ENCODE peak calls at places on chromosomes 11 and 22, in eight cellular contexts. N is HCT116, P is body of pancreas, O is uterus, W is ovary, E is K562, S is breast epithelium, J is A549. T is an unnamed sample.

GRCh38 chr11:65867284-65868071 is 5.1 kb downstream of the EFEMP2 start:
- DNase-seq in N (no peak), E (peak), S (no peak), J (no peak), P (no peak), O (no peak), W (peak), T (no peak)

GRCh38 chr11:130020323-130020722 is 17.7 kb upstream of the PRDM10 start:
- DNase-seq in J (no peak), O (no peak), P (no peak), W (no peak), S (no peak), N (no peak), E (no peak), T (no peak)

GRCh38 chr11:107741044-107741823 is 29.4 kb upstream of the SLN start:
- DNase-seq in P (no peak), E (peak), J (peak), N (peak), W (no peak), O (no peak), S (no peak), T (no peak)

GRCh38 chr22:40975346-40975745 is 24.2 kb downstream of the RBX1 start:
- DNase-seq in S (no peak), E (no peak), P (no peak), W (no peak), N (no peak), J (no peak), O (no peak), T (no peak)

GRCh38 chr11:5488798-5489399 is 414 bp downstream of the OR52D1 start:
- DNase-seq in N (no peak), P (no peak), E (no peak), W (no peak), O (no peak), S (no peak), J (no peak), T (no peak)

GRCh38 chr11:125886997-125887372 is 483 bp upstream of the HYLS1 start:
- DNase-seq in P (peak), E (no peak), N (no peak), O (peak), S (no peak), J (peak), W (peak), T (peak)

GRCh38 chr11:81497202-81497804 is 1236.4 kb downstream of the FAM181B start:
- DNase-seq in W (no peak), O (no peak), E (peak), J (peak), S (no peak), N (peak), P (peak), T (peak)

GRCh38 chr11:115501895-115502589 is 2.2 kb downstream of the CADM1 start:
- DNase-seq in S (no peak), O (no peak), E (no peak), N (no peak), J (no peak), P (no peak), W (no peak), T (peak)

GRCh38 chr11:6572215-6572614 is 31.2 kb downstream of the RRP8 start:
- DNase-seq in P (no peak), J (no peak), O (no peak), S (no peak), N (no peak), E (no peak), W (no peak), T (no peak)

GRCh38 chr11:69545976-69546617 is 64.6 kb downstream of the LINC01488 start:
- DNase-seq in E (peak), J (no peak), S (peak), P (no peak), W (no peak), N (no peak), O (no peak), T (no peak)

GRCh38 chr11:123525072-123525471 is 95.0 kb downstream of the GRAMD1B start:
- DNase-seq in W (no peak), J (no peak), E (no peak), P (no peak), N (no peak), S (no peak), O (no peak), T (no peak)

GRCh38 chr11:14127679-14128078 is 165.2 kb downstream of the SPON1 start:
- DNase-seq in P (no peak), J (no peak), E (no peak), N (no peak), W (no peak), O (no peak), S (no peak), T (no peak)
- TF ChIP-seq CTCF in P (no peak), J (no peak), E (no peak), N (no peak), W (no peak), O (no peak), S (no peak), T (no peak)

DNA sequence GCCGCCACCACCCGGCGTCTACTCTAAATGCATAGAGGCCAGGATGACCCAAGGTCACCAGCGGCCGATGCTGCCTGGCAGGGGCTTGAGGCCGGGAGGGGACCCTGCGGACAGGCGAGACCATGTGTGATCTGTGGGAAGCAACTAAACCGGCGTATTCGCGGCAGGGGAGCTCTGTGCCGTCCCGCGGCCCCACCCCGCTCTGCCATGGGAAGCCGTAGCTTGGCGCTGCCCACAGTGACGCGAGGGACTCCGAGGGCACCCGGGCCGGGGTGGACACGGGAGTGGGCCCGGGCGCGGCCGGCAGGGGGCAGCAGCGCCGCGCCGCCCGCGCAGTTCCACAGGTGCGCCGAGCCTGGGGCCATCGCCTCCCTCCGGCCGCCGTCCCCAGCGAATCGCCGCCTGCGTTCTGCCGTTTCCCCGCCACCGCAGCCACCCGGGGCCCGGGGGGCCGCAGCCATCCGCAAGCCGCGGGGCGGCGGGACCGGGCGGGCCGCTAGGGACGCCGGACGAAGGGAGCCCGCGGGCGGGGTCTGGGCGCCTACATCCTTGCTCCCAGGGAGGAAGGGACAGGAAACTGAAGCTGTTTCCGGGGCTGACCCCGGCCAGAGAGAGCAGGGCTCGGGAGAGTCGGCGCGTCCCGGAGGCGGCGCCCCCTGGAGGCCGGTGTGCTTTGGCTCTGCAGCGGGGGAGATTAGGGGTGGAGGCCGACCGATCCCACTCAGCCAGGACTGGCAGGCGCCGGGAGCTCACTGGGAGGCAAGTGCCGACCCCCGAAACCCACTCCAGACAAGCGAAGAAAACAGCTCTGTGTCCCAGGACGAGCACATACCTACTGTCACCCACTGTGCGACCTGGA is 12.5 kb upstream of the HDHD5 start:
- DNase-seq in W (peak), P (peak), E (peak), J (peak), S (peak), O (peak), N (peak), T (peak)
- H3K4me3 ChIP-seq in W (peak), P (peak), E (peak), J (peak), S (peak), O (peak), N (peak), T (peak)

DNA sequence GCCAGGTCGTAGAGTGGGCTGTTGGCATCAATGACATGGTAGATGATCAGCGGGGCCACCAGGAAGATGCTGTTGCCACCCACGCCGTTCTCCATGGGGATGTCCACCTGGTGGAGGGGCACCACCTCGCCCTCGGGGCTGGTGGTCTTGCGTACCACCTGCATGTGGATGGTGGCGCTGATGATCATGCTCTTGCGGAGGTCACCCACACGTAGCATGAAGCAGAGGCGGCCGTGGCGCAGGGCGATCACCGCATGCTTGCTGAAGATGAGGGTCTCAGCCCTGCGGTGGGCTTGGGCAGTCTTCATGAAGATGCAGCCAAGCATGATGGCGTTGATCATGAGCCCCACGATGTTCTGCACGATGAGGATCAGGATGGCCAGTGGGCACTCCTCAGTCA is 1.2 kb downstream of the KCNJ11 start:
- DNase-seq in N (no peak), S (no peak), O (no peak), J (no peak), P (no peak), W (no peak), E (no peak), T (no peak)
- TF ChIP-seq POLR2A in N (no peak), S (no peak), O (no peak), J (no peak), P (no peak), W (no peak), E (no peak), T (no peak)

DNA sequence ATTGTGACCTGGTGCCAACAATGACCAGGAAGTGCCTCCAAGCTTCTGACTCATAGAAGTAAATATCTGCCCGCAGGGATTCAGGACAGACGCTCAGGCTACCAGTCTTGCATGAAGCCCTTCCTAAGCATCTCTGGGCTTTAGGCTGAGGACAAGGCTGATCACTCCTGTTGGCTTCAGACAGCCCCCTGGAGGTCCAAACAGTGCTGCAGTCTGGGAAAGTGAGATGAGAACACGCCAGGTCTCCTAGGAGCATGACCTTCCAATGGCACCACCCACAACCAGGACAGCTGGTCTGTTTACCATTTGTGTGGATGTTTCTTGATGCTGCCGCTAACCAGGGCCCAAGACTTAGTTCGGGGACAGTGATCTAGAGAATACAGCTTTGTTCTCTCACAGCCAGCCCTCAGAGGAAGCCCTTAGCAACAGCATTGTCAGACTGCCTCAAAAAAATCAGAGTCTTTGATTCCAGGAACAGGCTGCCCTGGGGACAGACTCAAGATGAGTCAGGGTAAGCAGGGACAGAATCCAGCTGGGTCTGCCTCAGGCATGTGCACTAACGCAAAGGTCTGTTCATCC is 111.2 kb downstream of the ZNF280B start:
- DNase-seq in W (peak), S (peak), P (peak), J (peak), O (no peak), N (peak), E (peak), T (peak)
- TF ChIP-seq CTCF in W (no peak), S (no peak), P (no peak), J (peak), O (no peak), N (no peak), E (peak), T (no peak)

GRCh38 chr11:2400761-2401435 is 348 bp downstream of the TSSC4 start:
- DNase-seq in S (no peak), W (no peak), J (no peak), E (no peak), P (no peak), O (no peak), N (no peak), T (no peak)
- H3K4me3 ChIP-seq in S (peak), W (peak), J (peak), E (peak), P (peak), O (peak), N (peak), T (peak)

T was measured in testis.